ENCODE peak calls at places on chromosomes 5 and 9, in six cellular contexts. J is right atrium auricular region, B is GM13976, V is coronary artery, L is prostate gland, Y is fibroblast of pulmonary artery. F is an unnamed sample.
A peak's percentile ranks its signal among the peaks of the same experiment; 100 is the strongest.

GRCh38 chr5:30808996-30809395 is 384.5 kb upstream of the CDH6 start:
- DNase-seq in J (no peak), B (no peak), V (no peak), L (no peak), Y (peak; percentile 21), F (no peak)

GRCh38 chr9:126429190-126429589 is 102.6 kb downstream of the MVB12B start:
- DNase-seq in J (no peak), B (no peak), V (no peak), L (no peak), Y (no peak), F (no peak)

GRCh38 chr5:108251350-108251749 is 130.5 kb downstream of the FBXL17 start:
- DNase-seq in J (no peak), B (no peak), V (no peak), L (no peak), Y (peak; percentile 61), F (peak; percentile 20)

GRCh38 chr5:111968459-111968858 is 211.5 kb upstream of the NREP start:
- DNase-seq in J (no peak), B (no peak), V (no peak), L (no peak), Y (peak; percentile 76), F (no peak)

GRCh38 chr5:52783226-52783959 is 4.3 kb upstream of the ITGA1 start:
- DNase-seq in J (no peak), B (no peak), V (peak; percentile 81), L (no peak), Y (peak; percentile 45), F (peak; percentile 49)

GRCh38 chr5:109936996-109937395 is 247.3 kb downstream of the MAN2A1 start:
- DNase-seq in J (no peak), B (no peak), V (no peak), L (no peak), Y (no peak), F (no peak)

GRCh38 chr5:177468329-177469058 is 4.9 kb downstream of the DBN1 start:
- DNase-seq in J (peak; percentile 79), B (no peak), V (no peak), L (no peak), Y (no peak), F (no peak)

GRCh38 chr5:149182241-149182640 is 40.9 kb downstream of the ABLIM3 start:
- DNase-seq in J (no peak), B (no peak), V (no peak), L (no peak), Y (no peak), F (no peak)

GRCh38 chr9:95048225-95049087 is 269.1 kb downstream of the FANCC start:
- DNase-seq in J (no peak), B (peak; percentile 90), V (no peak), L (peak; percentile 79), Y (peak; percentile 50), F (peak; percentile 84)

GRCh38 chr5:11902304-11902703 is 1.9 kb downstream of the CTNND2 start:
- DNase-seq in J (no peak), B (no peak), V (no peak), L (no peak), Y (no peak), F (no peak)

GRCh38 chr5:11892832-11893231 is 11.4 kb downstream of the CTNND2 start:
- DNase-seq in J (no peak), B (no peak), V (no peak), L (no peak), Y (no peak), F (no peak)

GRCh38 chr5:11903121-11903613 is 1.1 kb downstream of the CTNND2 start:
- DNase-seq in J (no peak), B (peak; percentile 6), V (no peak), L (no peak), Y (no peak), F (no peak)

GRCh38 chr5:11894992-11895391 is 9.3 kb downstream of the CTNND2 start:
- DNase-seq in J (no peak), B (no peak), V (no peak), L (no peak), Y (no peak), F (no peak)

DNA sequence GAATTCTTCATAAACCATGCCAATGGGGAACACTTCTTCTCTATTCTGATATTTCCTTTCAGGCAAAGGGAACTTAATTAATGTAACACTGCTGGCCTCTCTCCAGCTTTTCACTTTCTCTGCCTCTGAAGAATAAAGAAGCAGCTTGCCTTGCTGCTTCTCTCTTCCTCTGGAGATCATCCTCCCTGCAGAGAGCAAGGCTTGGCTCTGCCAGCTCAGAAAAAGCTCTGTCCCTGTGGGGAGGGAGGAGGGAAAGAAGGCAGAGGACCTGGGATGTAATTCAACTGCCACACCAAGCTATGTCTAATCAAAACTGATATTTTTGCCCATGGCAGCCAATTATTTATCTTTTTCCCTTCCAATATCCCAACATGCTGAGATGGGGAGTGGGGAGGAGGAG is 6.4 kb downstream of the CTNND2 start:
- DNase-seq in J (no peak), B (no peak), V (no peak), L (no peak), Y (no peak), F (no peak)
- TF ChIP-seq CTCF in J (no peak), B (no peak), V (no peak), L (no peak), Y (no peak), F (no peak)

GRCh38 chr5:68886814-68887213 is 207.0 kb upstream of the SLC30A5 start:
- DNase-seq in J (no peak), B (no peak), V (no peak), L (no peak), Y (no peak), F (no peak)

GRCh38 chr5:68894673-68895072 is 199.1 kb upstream of the SLC30A5 start:
- DNase-seq in J (no peak), B (no peak), V (no peak), L (no peak), Y (no peak), F (no peak)

DNA sequence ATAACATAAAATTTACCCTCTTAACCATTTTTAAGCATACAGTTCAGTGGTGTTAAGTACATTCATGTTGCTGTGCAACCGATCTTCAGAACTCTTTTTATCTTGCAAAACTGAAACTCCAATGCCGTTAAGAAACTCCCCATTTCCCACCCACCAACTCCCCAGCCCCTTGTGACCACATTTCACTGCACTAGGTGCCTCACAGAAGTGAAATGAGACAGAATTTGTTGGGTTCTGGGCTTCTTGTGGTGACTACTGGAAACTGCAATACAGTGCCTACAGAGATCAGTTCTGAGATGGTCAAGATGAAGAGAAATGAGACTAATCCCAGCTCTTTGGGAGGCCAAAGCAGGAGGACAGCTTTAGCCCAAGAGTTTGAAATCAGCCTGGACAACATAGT is 202.1 kb upstream of the SLC30A5 start:
- DNase-seq in J (no peak), B (peak; percentile 40), V (no peak), L (no peak), Y (no peak), F (no peak)
- TF ChIP-seq CTCF in J (no peak), B (no peak), V (no peak), L (no peak), Y (no peak), F (no peak)

GRCh38 chr9:113488490-113488889 is 25.0 kb downstream of the RGS3 start:
- DNase-seq in J (no peak), B (no peak), V (peak; percentile 86), L (no peak), Y (no peak), F (no peak)
- TF ChIP-seq CTCF in J (no peak), B (no peak), V (no peak), L (no peak), Y (no peak), F (no peak)

DNA sequence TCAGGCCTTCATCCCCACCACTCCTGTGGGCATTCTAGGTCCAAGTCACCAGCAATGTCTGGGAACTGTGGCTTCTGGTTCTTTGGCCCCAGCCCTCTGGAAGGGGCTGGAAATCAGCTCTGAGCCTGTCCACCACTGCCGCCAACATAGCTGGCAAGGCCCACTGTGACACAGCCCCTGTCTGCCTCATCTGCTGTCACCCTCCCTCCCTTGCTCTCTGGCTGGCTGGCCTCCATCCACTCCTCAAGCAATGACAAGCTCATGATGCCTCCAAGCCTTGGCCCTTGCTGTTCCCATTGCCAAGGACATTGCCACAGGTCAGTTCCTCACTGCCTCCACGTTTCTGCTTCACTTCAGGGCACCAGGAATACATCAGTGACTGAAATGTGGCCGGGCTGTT is 93.7 kb downstream of the LHX2 start:
- DNase-seq in J (no peak), B (no peak), V (no peak), L (no peak), Y (no peak), F (no peak)
- TF ChIP-seq CTCF in J (no peak), B (no peak), V (no peak), L (no peak), Y (no peak), F (no peak)

F was measured in Calu3.